ENCODE peak calls at places on chromosomes 5 and 9, in five cellular contexts. One of them, this sample, is unnamed.

GRCh38 chr5:140336388-140336787 is 10.0 kb downstream of the HBEGF start:
- DNase-seq in mucosa of descending colon: no peak
- DNase-seq in upper lobe of right lung: peak; percentile 59
- DNase-seq in CD8-positive, alpha-beta memory T cell: no peak
- DNase-seq in stomach: no peak
- DNase-seq in this sample: no peak

GRCh38 chr9:137218754-137219271 is 3.2 kb downstream of the RNF208 start:
- DNase-seq in mucosa of descending colon: no peak
- DNase-seq in upper lobe of right lung: no peak
- DNase-seq in CD8-positive, alpha-beta memory T cell: no peak
- DNase-seq in stomach: peak; percentile 86
- DNase-seq in this sample: no peak

GRCh38 chr5:132495672-132496630 is 5.4 kb upstream of the IRF1 start:
- DNase-seq in mucosa of descending colon: peak; percentile 99
- DNase-seq in upper lobe of right lung: peak; percentile 98
- DNase-seq in CD8-positive, alpha-beta memory T cell: peak; percentile 86
- DNase-seq in stomach: peak; percentile 96
- DNase-seq in this sample: peak; percentile 97

GRCh38 chr9:13520069-13520468 is 240.6 kb upstream of the MPDZ start:
- DNase-seq in mucosa of descending colon: no peak
- DNase-seq in upper lobe of right lung: no peak
- DNase-seq in CD8-positive, alpha-beta memory T cell: no peak
- DNase-seq in stomach: no peak
- DNase-seq in this sample: no peak

GRCh38 chr5:37248387-37248969 is 698 bp downstream of the CPLANE1 start:
- DNase-seq in mucosa of descending colon: no peak
- DNase-seq in upper lobe of right lung: no peak
- DNase-seq in CD8-positive, alpha-beta memory T cell: no peak
- DNase-seq in stomach: no peak
- DNase-seq in this sample: no peak

GRCh38 chr5:88858392-88858791 is 24.6 kb downstream of the MEF2C start:
- DNase-seq in mucosa of descending colon: no peak
- DNase-seq in upper lobe of right lung: no peak
- DNase-seq in CD8-positive, alpha-beta memory T cell: no peak
- DNase-seq in stomach: no peak
- DNase-seq in this sample: no peak

GRCh38 chr9:133463864-133464615 is 4.3 kb downstream of the CACFD1 start:
- DNase-seq in mucosa of descending colon: peak; percentile 49
- DNase-seq in upper lobe of right lung: peak; percentile 90
- DNase-seq in CD8-positive, alpha-beta memory T cell: no peak
- DNase-seq in stomach: no peak
- DNase-seq in this sample: no peak

GRCh38 chr9:89793124-89793495 is 188.3 kb downstream of the GADD45G start:
- DNase-seq in mucosa of descending colon: no peak
- DNase-seq in upper lobe of right lung: no peak
- DNase-seq in CD8-positive, alpha-beta memory T cell: no peak
- DNase-seq in stomach: no peak
- DNase-seq in this sample: no peak

GRCh38 chr9:131854906-131855504 is 115.1 kb upstream of the RAPGEF1 start:
- DNase-seq in mucosa of descending colon: no peak
- DNase-seq in upper lobe of right lung: no peak
- DNase-seq in CD8-positive, alpha-beta memory T cell: no peak
- DNase-seq in stomach: no peak
- DNase-seq in this sample: no peak

GRCh38 chr5:113606298-113607134 is 93.0 kb downstream of the YTHDC2 start:
- DNase-seq in mucosa of descending colon: no peak
- DNase-seq in upper lobe of right lung: no peak
- DNase-seq in CD8-positive, alpha-beta memory T cell: peak; percentile 36
- DNase-seq in stomach: peak; percentile 28
- DNase-seq in this sample: no peak

GRCh38 chr9:65405253-65405652 is 120.2 kb upstream of the FOXD4L5 start:
- DNase-seq in mucosa of descending colon: peak; percentile 13
- DNase-seq in upper lobe of right lung: peak; percentile 30
- DNase-seq in CD8-positive, alpha-beta memory T cell: no peak
- DNase-seq in stomach: no peak
- DNase-seq in this sample: no peak

GRCh38 chr9:132166599-132166998 is 4.7 kb downstream of the NTNG2 start:
- DNase-seq in mucosa of descending colon: no peak
- DNase-seq in upper lobe of right lung: no peak
- DNase-seq in CD8-positive, alpha-beta memory T cell: no peak
- DNase-seq in stomach: no peak
- DNase-seq in this sample: no peak

GRCh38 chr9:128553695-128554094 is 1.3 kb downstream of the SPTAN1 start:
- DNase-seq in mucosa of descending colon: no peak
- DNase-seq in upper lobe of right lung: no peak
- DNase-seq in CD8-positive, alpha-beta memory T cell: no peak
- DNase-seq in stomach: no peak
- DNase-seq in this sample: no peak

DNA sequence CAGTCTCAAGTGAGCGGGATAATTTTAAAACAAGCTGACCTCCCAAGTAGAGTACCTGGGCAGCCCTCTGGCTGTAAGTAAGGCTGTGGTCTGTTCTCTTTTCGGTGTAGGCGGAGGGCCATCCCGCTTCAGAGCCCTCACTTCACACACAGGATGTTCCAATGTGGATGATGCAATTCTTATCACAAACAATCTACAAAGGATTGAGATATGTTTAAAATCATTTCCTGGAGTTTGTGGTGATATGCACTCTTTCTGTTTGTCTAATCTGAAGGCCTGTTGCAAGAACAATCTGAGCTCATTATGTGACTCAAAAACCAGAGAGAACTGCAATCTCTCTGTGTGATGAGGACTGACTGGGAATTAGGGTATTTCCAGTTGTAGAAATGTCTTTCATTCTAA is 42.5 kb downstream of the ITGA2 start:
- DNase-seq in mucosa of descending colon: no peak
- DNase-seq in upper lobe of right lung: no peak
- DNase-seq in CD8-positive, alpha-beta memory T cell: peak; percentile 7
- DNase-seq in stomach: no peak
- DNase-seq in this sample: no peak
- H3K4me1 ChIP-seq in mucosa of descending colon: peaks cover 8% of the 10 kb centered on the region
- H3K4me1 ChIP-seq in upper lobe of right lung: peaks cover 19% of the 10 kb centered on the region
- H3K4me1 ChIP-seq in CD8-positive, alpha-beta memory T cell: no peaks in the 10 kb centered on the region
- H3K4me1 ChIP-seq in stomach: peaks cover 50% of the 10 kb centered on the region
- H3K4me1 ChIP-seq in this sample: no peaks in the 10 kb centered on the region

GRCh38 chr5:136192526-136193395 is at the start of gene SMIM32:
- DNase-seq in mucosa of descending colon: peak; percentile 66
- DNase-seq in upper lobe of right lung: peak; percentile 63
- DNase-seq in CD8-positive, alpha-beta memory T cell: no peak
- DNase-seq in stomach: no peak
- DNase-seq in this sample: peak; percentile 61

GRCh38 chr5:136192015-136192525 is 892 bp downstream of the SMIM32 start:
- DNase-seq in mucosa of descending colon: no peak
- DNase-seq in upper lobe of right lung: peak; percentile 61
- DNase-seq in CD8-positive, alpha-beta memory T cell: no peak
- DNase-seq in stomach: no peak
- DNase-seq in this sample: no peak

GRCh38 chr5:136188859-136189258 is 4.1 kb downstream of the SMIM32 start:
- DNase-seq in mucosa of descending colon: no peak
- DNase-seq in upper lobe of right lung: peak; percentile 32
- DNase-seq in CD8-positive, alpha-beta memory T cell: no peak
- DNase-seq in stomach: no peak
- DNase-seq in this sample: no peak

GRCh38 chr5:136191304-136192014 is 1.5 kb downstream of the SMIM32 start:
- DNase-seq in mucosa of descending colon: peak; percentile 69
- DNase-seq in upper lobe of right lung: peak; percentile 61
- DNase-seq in CD8-positive, alpha-beta memory T cell: no peak
- DNase-seq in stomach: no peak
- DNase-seq in this sample: no peak

DNA sequence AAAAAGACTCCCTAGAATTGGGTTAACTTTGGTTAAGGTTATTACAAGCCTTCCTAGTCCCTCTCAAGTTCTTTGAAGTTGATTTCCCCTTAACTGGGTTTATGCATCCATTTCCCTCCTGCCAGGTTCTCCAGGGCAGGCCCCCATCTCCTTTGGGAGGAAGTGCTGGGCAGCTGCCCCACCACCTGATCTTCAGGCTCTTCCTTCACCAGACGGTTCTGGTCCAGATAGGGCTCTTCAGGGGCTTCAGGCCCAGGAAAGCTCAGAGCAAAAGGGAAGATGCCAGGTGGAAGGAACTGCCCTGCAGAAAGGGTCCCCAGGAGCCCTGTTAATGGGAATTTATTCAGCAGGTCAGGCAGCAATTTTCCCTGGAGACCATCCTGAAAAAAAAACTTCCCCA is 2.1 kb downstream of the SMIM32 start:
- DNase-seq in mucosa of descending colon: no peak
- DNase-seq in upper lobe of right lung: no peak
- DNase-seq in CD8-positive, alpha-beta memory T cell: no peak
- DNase-seq in stomach: no peak
- DNase-seq in this sample: no peak
- H3K4me1 ChIP-seq in mucosa of descending colon: peaks cover 34% of the 10 kb centered on the region
- H3K4me1 ChIP-seq in upper lobe of right lung: peaks cover 15% of the 10 kb centered on the region
- H3K4me1 ChIP-seq in CD8-positive, alpha-beta memory T cell: no peaks in the 10 kb centered on the region
- H3K4me1 ChIP-seq in stomach: peaks cover 48% of the 10 kb centered on the region
- H3K4me1 ChIP-seq in this sample: peaks cover 5% of the 10 kb centered on the region

DNA sequence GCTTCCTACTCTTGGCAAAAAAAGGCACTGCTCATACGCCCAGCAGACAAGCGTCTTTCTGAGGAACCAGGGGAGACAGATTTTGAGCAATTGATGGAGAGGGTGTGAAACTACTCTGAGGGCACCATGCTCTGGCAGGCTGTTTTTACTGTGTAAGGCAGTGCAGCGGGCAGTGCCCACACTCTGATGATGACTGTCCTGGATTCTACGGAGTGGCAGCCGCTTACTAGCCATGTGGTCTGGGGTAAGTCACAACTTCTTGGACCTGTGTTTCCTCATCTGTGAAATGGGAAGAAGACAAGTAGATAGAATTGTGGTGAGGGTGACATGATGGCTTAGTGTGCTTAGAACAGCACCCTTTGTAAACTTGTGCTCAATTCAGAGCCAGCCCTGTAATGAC is 38.8 kb downstream of the FABP6 start:
- DNase-seq in mucosa of descending colon: no peak
- DNase-seq in upper lobe of right lung: peak; percentile 49
- DNase-seq in CD8-positive, alpha-beta memory T cell: no peak
- DNase-seq in stomach: no peak
- DNase-seq in this sample: no peak
- H3K4me1 ChIP-seq in mucosa of descending colon: peaks cover 44% of the 10 kb centered on the region
- H3K4me1 ChIP-seq in upper lobe of right lung: peaks cover 37% of the 10 kb centered on the region
- H3K4me1 ChIP-seq in CD8-positive, alpha-beta memory T cell: no peaks in the 10 kb centered on the region
- H3K4me1 ChIP-seq in stomach: peaks cover 40% of the 10 kb centered on the region
- H3K4me1 ChIP-seq in this sample: no peaks in the 10 kb centered on the region

GRCh38 chr5:125148706-125149105 is 402.3 kb upstream of the ZNF608 start:
- DNase-seq in mucosa of descending colon: no peak
- DNase-seq in upper lobe of right lung: no peak
- DNase-seq in CD8-positive, alpha-beta memory T cell: no peak
- DNase-seq in stomach: no peak
- DNase-seq in this sample: no peak
- H3K4me1 ChIP-seq in mucosa of descending colon: no peaks in the 10 kb centered on the region
- H3K4me1 ChIP-seq in upper lobe of right lung: no peaks in the 10 kb centered on the region
- H3K4me1 ChIP-seq in CD8-positive, alpha-beta memory T cell: no peaks in the 10 kb centered on the region
- H3K4me1 ChIP-seq in stomach: no peaks in the 10 kb centered on the region
- H3K4me1 ChIP-seq in this sample: no peaks in the 10 kb centered on the region

DNA sequence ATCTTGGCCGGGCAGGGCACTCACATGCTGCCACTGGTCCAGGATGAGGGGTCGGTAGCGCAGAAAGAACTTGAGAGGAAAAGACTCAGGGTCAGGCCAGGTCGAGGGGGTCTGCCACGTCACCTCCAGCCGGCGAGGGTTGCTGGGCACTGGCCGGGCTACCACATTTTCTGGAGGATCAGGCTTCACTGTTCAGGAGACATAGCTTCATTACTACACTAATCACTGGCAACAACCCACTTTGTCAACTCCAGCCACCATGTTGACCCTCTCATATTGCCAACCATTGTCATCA is 33.3 kb downstream of the CNTFR start:
- DNase-seq in mucosa of descending colon: no peak
- DNase-seq in upper lobe of right lung: no peak
- DNase-seq in CD8-positive, alpha-beta memory T cell: no peak
- DNase-seq in stomach: no peak
- DNase-seq in this sample: no peak
- H3K4me1 ChIP-seq in mucosa of descending colon: peaks cover 14% of the 10 kb centered on the region
- H3K4me1 ChIP-seq in upper lobe of right lung: peaks cover 5% of the 10 kb centered on the region
- H3K4me1 ChIP-seq in CD8-positive, alpha-beta memory T cell: no peaks in the 10 kb centered on the region
- H3K4me1 ChIP-seq in stomach: peaks cover 23% of the 10 kb centered on the region
- H3K4me1 ChIP-seq in this sample: no peaks in the 10 kb centered on the region

GRCh38 chr5:96117863-96118651 is 156.4 kb upstream of the ELL2 start:
- DNase-seq in mucosa of descending colon: no peak
- DNase-seq in upper lobe of right lung: no peak
- DNase-seq in CD8-positive, alpha-beta memory T cell: no peak
- DNase-seq in stomach: peak; percentile 32
- DNase-seq in this sample: no peak
- H3K4me1 ChIP-seq in mucosa of descending colon: no peaks in the 10 kb centered on the region
- H3K4me1 ChIP-seq in upper lobe of right lung: no peaks in the 10 kb centered on the region
- H3K4me1 ChIP-seq in CD8-positive, alpha-beta memory T cell: no peaks in the 10 kb centered on the region
- H3K4me1 ChIP-seq in stomach: peaks cover 68% of the 10 kb centered on the region
- H3K4me1 ChIP-seq in this sample: no peaks in the 10 kb centered on the region

GRCh38 chr9:2158729-2159128 is 143.6 kb downstream of the SMARCA2 start:
- DNase-seq in mucosa of descending colon: no peak
- DNase-seq in upper lobe of right lung: no peak
- DNase-seq in CD8-positive, alpha-beta memory T cell: no peak
- DNase-seq in stomach: no peak
- DNase-seq in this sample: no peak
- H3K4me1 ChIP-seq in mucosa of descending colon: peaks cover 9% of the 10 kb centered on the region
- H3K4me1 ChIP-seq in upper lobe of right lung: peaks cover 26% of the 10 kb centered on the region
- H3K4me1 ChIP-seq in CD8-positive, alpha-beta memory T cell: peaks cover 27% of the 10 kb centered on the region
- H3K4me1 ChIP-seq in stomach: peaks cover 50% of the 10 kb centered on the region
- H3K4me1 ChIP-seq in this sample: no peaks in the 10 kb centered on the region

GRCh38 chr9:95494022-95494415 is 22.8 kb downstream of the PTCH1 start:
- DNase-seq in mucosa of descending colon: no peak
- DNase-seq in upper lobe of right lung: no peak
- DNase-seq in CD8-positive, alpha-beta memory T cell: peak; percentile 56
- DNase-seq in stomach: no peak
- DNase-seq in this sample: no peak
- H3K4me1 ChIP-seq in mucosa of descending colon: peaks cover 9% of the 10 kb centered on the region
- H3K4me1 ChIP-seq in upper lobe of right lung: peaks cover 24% of the 10 kb centered on the region
- H3K4me1 ChIP-seq in CD8-positive, alpha-beta memory T cell: peaks cover 65% of the 10 kb centered on the region
- H3K4me1 ChIP-seq in stomach: peaks cover 32% of the 10 kb centered on the region
- H3K4me1 ChIP-seq in this sample: no peaks in the 10 kb centered on the region

DNA sequence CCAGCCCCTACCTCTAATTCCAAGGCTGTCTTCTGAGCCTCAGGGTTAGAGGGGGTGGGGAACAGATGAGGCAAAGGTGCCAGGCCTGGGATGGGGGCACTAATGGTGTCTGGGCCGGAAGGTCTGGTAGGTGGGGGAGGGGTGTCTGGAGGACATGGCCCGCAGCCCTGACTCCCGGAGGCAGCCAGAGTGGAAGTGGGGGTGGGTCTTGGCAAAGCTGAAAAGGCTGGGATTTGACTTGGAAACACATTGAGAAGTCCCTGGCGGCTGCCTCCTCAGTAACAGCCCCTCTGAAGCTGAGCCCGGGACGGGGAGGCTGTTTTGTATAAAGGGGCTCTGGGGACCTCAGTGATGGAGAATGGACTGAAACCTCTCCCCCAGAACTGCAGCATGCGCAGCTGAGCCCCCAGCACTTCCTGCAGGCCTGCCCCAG is 49.5 kb upstream of the SYNPO start:
- DNase-seq in mucosa of descending colon: no peak
- DNase-seq in upper lobe of right lung: peak; percentile 60
- DNase-seq in CD8-positive, alpha-beta memory T cell: no peak
- DNase-seq in stomach: no peak
- DNase-seq in this sample: peak; percentile 54
- H3K4me1 ChIP-seq in mucosa of descending colon: peaks cover 47% of the 10 kb centered on the region
- H3K4me1 ChIP-seq in upper lobe of right lung: peaks cover 37% of the 10 kb centered on the region
- H3K4me1 ChIP-seq in CD8-positive, alpha-beta memory T cell: no peaks in the 10 kb centered on the region
- H3K4me1 ChIP-seq in stomach: peaks cover 63% of the 10 kb centered on the region
- H3K4me1 ChIP-seq in this sample: peaks cover 63% of the 10 kb centered on the region

GRCh38 chr5:14254686-14255085 is 111.5 kb downstream of the TRIO start:
- DNase-seq in mucosa of descending colon: no peak
- DNase-seq in upper lobe of right lung: no peak
- DNase-seq in CD8-positive, alpha-beta memory T cell: no peak
- DNase-seq in stomach: no peak
- DNase-seq in this sample: no peak
- H3K4me1 ChIP-seq in mucosa of descending colon: peaks cover 23% of the 10 kb centered on the region
- H3K4me1 ChIP-seq in upper lobe of right lung: peaks cover 50% of the 10 kb centered on the region
- H3K4me1 ChIP-seq in CD8-positive, alpha-beta memory T cell: no peaks in the 10 kb centered on the region
- H3K4me1 ChIP-seq in stomach: peaks cover 62% of the 10 kb centered on the region
- H3K4me1 ChIP-seq in this sample: no peaks in the 10 kb centered on the region

This sample was measured in Peyer's patch.